ENCODE peak calls at places on chromosomes 12 and 14, in nine cellular contexts. R, P, U, D, Q, M, A, H and C are unnamed samples.

GRCh38 chr14:95480109-95480886 is 36.2 kb downstream of the SYNE3 start:
- DNase-seq in R (no peak), P (no peak), U (no peak), D (no peak), Q (peak; percentile 78), M (peak; percentile 25), A (no peak), H (no peak), C (peak; percentile 64)

GRCh38 chr14:49766839-49767238 is 1.1 kb upstream of the KLHDC2 start:
- DNase-seq in R (peak; percentile 6), P (no peak), U (no peak), D (peak; percentile 3), Q (no peak), M (no peak), A (no peak), H (no peak), C (no peak)

GRCh38 chr12:75816892-75817291 is 214.7 kb downstream of the PHLDA1 start:
- DNase-seq in R (no peak), P (no peak), U (peak; percentile 62), D (peak; percentile 70), Q (peak; percentile 74), M (peak; percentile 64), A (no peak), H (no peak), C (no peak)

GRCh38 chr12:46771268-46771837 is 54.4 kb downstream of the SLC38A4 start:
- DNase-seq in R (no peak), P (no peak), U (no peak), D (peak; percentile 25), Q (peak; percentile 41), M (no peak), A (no peak), H (no peak), C (no peak)

GRCh38 chr12:6715130-6715529 is 8.7 kb upstream of the COPS7A start:
- DNase-seq in R (no peak), P (no peak), U (no peak), D (no peak), Q (no peak), M (no peak), A (no peak), H (no peak), C (no peak)

GRCh38 chr12:92144631-92145480 is 790 bp downstream of the BTG1 start:
- DNase-seq in R (peak; percentile 66), P (no peak), U (peak; percentile 51), D (peak; percentile 74), Q (peak; percentile 59), M (peak; percentile 35), A (peak; percentile 54), H (peak; percentile 75), C (no peak)

GRCh38 chr14:91409991-91410401 is 7.6 kb downstream of the CCDC88C start:
- DNase-seq in R (no peak), P (no peak), U (no peak), D (no peak), Q (no peak), M (no peak), A (no peak), H (no peak), C (no peak)

GRCh38 chr14:65354715-65355114 is 57.8 kb upstream of the FUT8 start:
- DNase-seq in R (no peak), P (no peak), U (no peak), D (no peak), Q (no peak), M (no peak), A (no peak), H (no peak), C (no peak)

GRCh38 chr14:78131616-78132015 is 38.6 kb upstream of the NRXN3 start:
- DNase-seq in R (no peak), P (no peak), U (no peak), D (no peak), Q (no peak), M (no peak), A (peak; percentile 30), H (no peak), C (no peak)

GRCh38 chr14:78130356-78130755 is 39.8 kb upstream of the NRXN3 start:
- DNase-seq in R (no peak), P (no peak), U (no peak), D (peak; percentile 17), Q (no peak), M (no peak), A (no peak), H (no peak), C (no peak)

GRCh38 chr14:78136695-78137094 is 33.5 kb upstream of the NRXN3 start:
- DNase-seq in R (no peak), P (no peak), U (no peak), D (peak; percentile 30), Q (no peak), M (no peak), A (peak; percentile 11), H (no peak), C (no peak)

GRCh38 chr14:78131201-78131600 is 39.0 kb upstream of the NRXN3 start:
- DNase-seq in R (no peak), P (no peak), U (no peak), D (no peak), Q (no peak), M (no peak), A (no peak), H (no peak), C (no peak)

DNA sequence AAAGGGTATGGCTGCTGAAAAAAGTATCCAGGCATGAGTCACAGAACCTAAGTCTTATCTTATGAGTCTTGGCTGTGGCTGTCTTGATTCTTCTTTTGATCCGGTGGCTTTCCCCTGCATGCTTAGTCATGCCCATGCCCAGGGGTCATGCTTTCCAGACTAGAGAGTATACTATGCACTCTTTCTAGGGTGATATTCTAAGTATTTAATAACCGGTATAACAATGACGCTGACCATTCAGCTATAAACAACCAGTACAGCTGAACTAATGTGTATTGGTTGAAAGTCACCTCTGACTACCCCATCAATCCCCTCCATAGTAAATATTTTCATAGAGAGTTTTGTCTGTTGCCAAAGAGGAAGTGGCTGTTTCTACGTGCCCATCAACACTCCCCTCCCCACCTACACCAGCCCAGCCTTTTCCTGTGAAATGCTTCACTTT is 34.7 kb upstream of the NRXN3 start:
- DNase-seq in R (no peak), P (no peak), U (peak; percentile 54), D (peak; percentile 79), Q (peak; percentile 6), M (no peak), A (no peak), H (no peak), C (no peak)
- TF ChIP-seq CTCF in R (no peak), P (no peak), U (no peak), D (no peak), Q (no peak), M (no peak), A (no peak), H (no peak), C (no peak)

GRCh38 chr12:118714500-118714899 is 266.8 kb upstream of the SRRM4 start:
- DNase-seq in R (no peak), P (no peak), U (no peak), D (no peak), Q (no peak), M (no peak), A (no peak), H (no peak), C (no peak)

GRCh38 chr12:118711185-118711584 is 270.2 kb upstream of the SRRM4 start:
- DNase-seq in R (no peak), P (no peak), U (no peak), D (no peak), Q (no peak), M (no peak), A (no peak), H (no peak), C (no peak)

GRCh38 chr12:118715647-118716046 is 265.7 kb upstream of the SRRM4 start:
- DNase-seq in R (no peak), P (no peak), U (no peak), D (no peak), Q (no peak), M (no peak), A (no peak), H (no peak), C (no peak)

DNA sequence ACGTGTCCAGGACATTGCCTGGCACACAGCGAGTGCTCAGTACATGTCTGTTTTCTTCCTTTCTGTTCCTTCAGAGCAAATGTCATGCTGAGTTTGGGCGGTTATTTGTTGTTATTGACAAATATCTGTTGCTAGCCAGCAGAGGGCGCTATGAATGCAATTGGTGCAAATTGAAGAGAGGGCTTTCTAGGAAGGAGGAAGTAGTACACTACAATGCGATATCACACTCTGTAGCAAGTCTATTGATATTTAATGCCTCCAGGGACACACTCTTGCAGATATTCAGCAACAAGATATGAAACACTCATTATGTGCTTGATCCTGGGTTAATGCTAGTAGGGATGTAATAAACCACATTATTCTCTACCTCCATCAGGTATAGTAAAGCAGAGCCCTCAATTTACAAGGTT is 267.3 kb upstream of the SRRM4 start:
- DNase-seq in R (peak; percentile 85), P (peak; percentile 10), U (no peak), D (no peak), Q (no peak), M (peak; percentile 38), A (peak; percentile 22), H (peak; percentile 60), C (peak; percentile 51)
- TF ChIP-seq CTCF in R (peak; percentile 89), P (peak; percentile 82), U (peak; percentile 36), D (no peak), Q (no peak), M (peak; percentile 40), A (peak; percentile 69), H (peak; percentile 61), C (peak; percentile 46)

GRCh38 chr14:98907981-98908544 is 363.9 kb downstream of the BCL11B start:
- DNase-seq in R (peak; percentile 24), P (no peak), U (no peak), D (no peak), Q (no peak), M (no peak), A (no peak), H (no peak), C (no peak)

GRCh38 chr14:98904677-98905076 is 367.3 kb downstream of the BCL11B start:
- DNase-seq in R (no peak), P (no peak), U (no peak), D (no peak), Q (no peak), M (no peak), A (no peak), H (no peak), C (no peak)

GRCh38 chr14:98903371-98903770 is 368.6 kb downstream of the BCL11B start:
- DNase-seq in R (no peak), P (no peak), U (peak; percentile 60), D (no peak), Q (no peak), M (no peak), A (no peak), H (no peak), C (no peak)

GRCh38 chr14:98907271-98907670 is 364.7 kb downstream of the BCL11B start:
- DNase-seq in R (no peak), P (no peak), U (no peak), D (no peak), Q (no peak), M (no peak), A (no peak), H (no peak), C (no peak)

GRCh38 chr14:98906123-98906995 is 365.6 kb downstream of the BCL11B start:
- DNase-seq in R (peak; percentile 33), P (no peak), U (peak; percentile 93), D (peak; percentile 53), Q (no peak), M (no peak), A (no peak), H (no peak), C (no peak)
- TF ChIP-seq CTCF in R (no peak), P (no peak), U (no peak), D (no peak), Q (no peak), M (no peak), A (no peak), H (no peak), C (no peak)

GRCh38 chr14:35940291-35940690 is 114.2 kb downstream of the BRMS1L start:
- DNase-seq in R (no peak), P (no peak), U (no peak), D (no peak), Q (no peak), M (peak; percentile 80), A (no peak), H (no peak), C (no peak)

GRCh38 chr14:35949933-35950332 is 123.8 kb downstream of the BRMS1L start:
- DNase-seq in R (peak; percentile 62), P (no peak), U (no peak), D (peak; percentile 14), Q (no peak), M (no peak), A (no peak), H (no peak), C (no peak)

GRCh38 chr14:35944847-35945246 is 118.7 kb downstream of the BRMS1L start:
- DNase-seq in R (peak; percentile 43), P (peak; percentile 21), U (peak; percentile 39), D (no peak), Q (no peak), M (peak; percentile 12), A (no peak), H (peak; percentile 5), C (peak; percentile 24)
- TF ChIP-seq CTCF in R (peak; percentile 39), P (peak; percentile 75), U (no peak), D (no peak), Q (no peak), M (peak; percentile 38), A (no peak), H (no peak), C (no peak)